ENCODE peak calls at places on chromosomes 1 and 21, in six cellular contexts. One of them, this sample, is unnamed.

GRCh38 chr1:201320168-201320842 is 37.0 kb downstream of the PKP1 start:
- DNase-seq in GM04504: no peak
- DNase-seq in NCI-H187: no peak
- DNase-seq in glutamatergic neuron: peak; percentile 29
- DNase-seq in LoVo: no peak
- DNase-seq in fibroblast of mammary gland: no peak
- DNase-seq in this sample: no peak

GRCh38 chr1:160285506-160285905 is 573 bp upstream of the PEX19 start:
- DNase-seq in GM04504: no peak
- DNase-seq in NCI-H187: no peak
- DNase-seq in glutamatergic neuron: no peak
- DNase-seq in LoVo: no peak
- DNase-seq in fibroblast of mammary gland: no peak
- DNase-seq in this sample: no peak

GRCh38 chr1:60970081-60970509 is 112.3 kb upstream of the NFIA start:
- DNase-seq in GM04504: no peak
- DNase-seq in NCI-H187: peak; percentile 20
- DNase-seq in glutamatergic neuron: no peak
- DNase-seq in LoVo: peak; percentile 32
- DNase-seq in fibroblast of mammary gland: peak; percentile 55
- DNase-seq in this sample: no peak

GRCh38 chr21:38380391-38381137 is 117.7 kb downstream of the ERG start:
- DNase-seq in GM04504: peak; percentile 3
- DNase-seq in NCI-H187: no peak
- DNase-seq in glutamatergic neuron: no peak
- DNase-seq in LoVo: no peak
- DNase-seq in fibroblast of mammary gland: peak; percentile 7
- DNase-seq in this sample: peak; percentile 18

GRCh38 chr1:200379431-200379755 is 30.4 kb downstream of the ZNF281 start:
- DNase-seq in GM04504: peak; percentile 95
- DNase-seq in NCI-H187: no peak
- DNase-seq in glutamatergic neuron: no peak
- DNase-seq in LoVo: peak; percentile 11
- DNase-seq in fibroblast of mammary gland: peak; percentile 98
- DNase-seq in this sample: peak; percentile 58

GRCh38 chr1:45488978-45489377 is 2.0 kb downstream of the TESK2 start:
- DNase-seq in GM04504: no peak
- DNase-seq in NCI-H187: no peak
- DNase-seq in glutamatergic neuron: no peak
- DNase-seq in LoVo: no peak
- DNase-seq in fibroblast of mammary gland: no peak
- DNase-seq in this sample: no peak

GRCh38 chr1:232884262-232884661 is 66.1 kb upstream of the NTPCR start:
- DNase-seq in GM04504: no peak
- DNase-seq in NCI-H187: no peak
- DNase-seq in glutamatergic neuron: no peak
- DNase-seq in LoVo: no peak
- DNase-seq in fibroblast of mammary gland: peak; percentile 22
- DNase-seq in this sample: no peak

GRCh38 chr1:206658264-206658980 is 23.1 kb downstream of the DYRK3 start:
- DNase-seq in GM04504: no peak
- DNase-seq in NCI-H187: no peak
- DNase-seq in glutamatergic neuron: peak; percentile 54
- DNase-seq in LoVo: no peak
- DNase-seq in fibroblast of mammary gland: no peak
- DNase-seq in this sample: peak; percentile 49

GRCh38 chr1:109269981-109270622 is 12.8 kb downstream of the PSRC1 start:
- DNase-seq in GM04504: no peak
- DNase-seq in NCI-H187: no peak
- DNase-seq in glutamatergic neuron: no peak
- DNase-seq in LoVo: no peak
- DNase-seq in fibroblast of mammary gland: no peak
- DNase-seq in this sample: no peak

GRCh38 chr21:43936186-43936967 is 71.4 kb downstream of the AGPAT3 start:
- DNase-seq in GM04504: no peak
- DNase-seq in NCI-H187: no peak
- DNase-seq in glutamatergic neuron: peak; percentile 9
- DNase-seq in LoVo: no peak
- DNase-seq in fibroblast of mammary gland: no peak
- DNase-seq in this sample: no peak

GRCh38 chr1:7454895-7455784 is 316.0 kb upstream of the VAMP3 start:
- DNase-seq in GM04504: no peak
- DNase-seq in NCI-H187: no peak
- DNase-seq in glutamatergic neuron: no peak
- DNase-seq in LoVo: no peak
- DNase-seq in fibroblast of mammary gland: peak; percentile 34
- DNase-seq in this sample: no peak

GRCh38 chr1:227225715-227226346 is 92.5 kb downstream of the CDC42BPA start:
- DNase-seq in GM04504: peak; percentile 28
- DNase-seq in NCI-H187: no peak
- DNase-seq in glutamatergic neuron: no peak
- DNase-seq in LoVo: peak; percentile 39
- DNase-seq in fibroblast of mammary gland: peak; percentile 88
- DNase-seq in this sample: peak; percentile 34

GRCh38 chr1:32197074-32197473 is 3.3 kb upstream of the CCDC28B start:
- DNase-seq in GM04504: no peak
- DNase-seq in NCI-H187: no peak
- DNase-seq in glutamatergic neuron: no peak
- DNase-seq in LoVo: no peak
- DNase-seq in fibroblast of mammary gland: no peak
- DNase-seq in this sample: no peak